ENCODE peak calls at places on chromosome 21, in six cellular contexts. One of them, this sample, is unnamed.
A peak's percentile ranks its signal among the peaks of the same experiment; 100 is the strongest.

GRCh38 chr21:42698730-42699129 is 45.3 kb downstream of the PDE9A start:
- DNase-seq in IMR-90: no peak
- DNase-seq in colonic mucosa: no peak
- DNase-seq in neural progenitor cell: no peak
- DNase-seq in kidney: no peak
- DNase-seq in astrocyte: no peak
- DNase-seq in this sample: no peak

GRCh38 chr21:22351076-22351475 is 1352.9 kb downstream of the NCAM2 start:
- DNase-seq in IMR-90: no peak
- DNase-seq in colonic mucosa: no peak
- DNase-seq in neural progenitor cell: no peak
- DNase-seq in kidney: no peak
- DNase-seq in astrocyte: no peak
- DNase-seq in this sample: no peak

GRCh38 chr21:39390212-39390765 is 41.4 kb upstream of the HMGN1 start:
- DNase-seq in IMR-90: no peak
- DNase-seq in colonic mucosa: no peak
- DNase-seq in neural progenitor cell: no peak
- DNase-seq in kidney: no peak
- DNase-seq in astrocyte: no peak
- DNase-seq in this sample: peak; percentile 81

GRCh38 chr21:28793043-28793442 is 199.6 kb downstream of the LTN1 start:
- DNase-seq in IMR-90: peak; percentile 73
- DNase-seq in colonic mucosa: no peak
- DNase-seq in neural progenitor cell: peak; percentile 21
- DNase-seq in kidney: no peak
- DNase-seq in astrocyte: no peak
- DNase-seq in this sample: no peak

GRCh38 chr21:43882952-43883492 is 18.0 kb downstream of the AGPAT3 start:
- DNase-seq in IMR-90: no peak
- DNase-seq in colonic mucosa: no peak
- DNase-seq in neural progenitor cell: no peak
- DNase-seq in kidney: no peak
- DNase-seq in astrocyte: no peak
- DNase-seq in this sample: no peak

GRCh38 chr21:42395910-42396625 is at the start of gene TMPRSS3:
- DNase-seq in IMR-90: no peak
- DNase-seq in colonic mucosa: no peak
- DNase-seq in neural progenitor cell: no peak
- DNase-seq in kidney: no peak
- DNase-seq in astrocyte: no peak
- DNase-seq in this sample: no peak

GRCh38 chr21:29104239-29104708 is 26.2 kb upstream of the MAP3K7CL start:
- DNase-seq in IMR-90: peak; percentile 30
- DNase-seq in colonic mucosa: no peak
- DNase-seq in neural progenitor cell: peak; percentile 82
- DNase-seq in kidney: no peak
- DNase-seq in astrocyte: peak; percentile 30
- DNase-seq in this sample: no peak

GRCh38 chr21:29423521-29423920 is 124.8 kb downstream of the BACH1 start:
- DNase-seq in IMR-90: no peak
- DNase-seq in colonic mucosa: no peak
- DNase-seq in neural progenitor cell: no peak
- DNase-seq in kidney: no peak
- DNase-seq in astrocyte: no peak
- DNase-seq in this sample: no peak

GRCh38 chr21:15001773-15002647 is 62.8 kb downstream of the NRIP1 start:
- DNase-seq in IMR-90: no peak
- DNase-seq in colonic mucosa: no peak
- DNase-seq in neural progenitor cell: no peak
- DNase-seq in kidney: no peak
- DNase-seq in astrocyte: no peak
- DNase-seq in this sample: no peak

GRCh38 chr21:14070049-14070893 is 140.5 kb downstream of the LIPI start:
- DNase-seq in IMR-90: no peak
- DNase-seq in colonic mucosa: no peak
- DNase-seq in neural progenitor cell: no peak
- DNase-seq in kidney: no peak
- DNase-seq in astrocyte: no peak
- DNase-seq in this sample: peak; percentile 40

GRCh38 chr21:46124083-46124925 is 26.4 kb downstream of the COL6A2 start:
- DNase-seq in IMR-90: no peak
- DNase-seq in colonic mucosa: no peak
- DNase-seq in neural progenitor cell: no peak
- DNase-seq in kidney: peak; percentile 75
- DNase-seq in astrocyte: no peak
- DNase-seq in this sample: peak; percentile 30

GRCh38 chr21:26719750-26720149 is 125.5 kb downstream of the ADAMTS1 start:
- DNase-seq in IMR-90: no peak
- DNase-seq in colonic mucosa: no peak
- DNase-seq in neural progenitor cell: no peak
- DNase-seq in kidney: no peak
- DNase-seq in astrocyte: no peak
- DNase-seq in this sample: no peak

GRCh38 chr21:15190837-15191236 is 126.0 kb upstream of the NRIP1 start:
- DNase-seq in IMR-90: no peak
- DNase-seq in colonic mucosa: no peak
- DNase-seq in neural progenitor cell: no peak
- DNase-seq in kidney: no peak
- DNase-seq in astrocyte: no peak
- DNase-seq in this sample: no peak

GRCh38 chr21:42678118-42678430 is 24.7 kb downstream of the PDE9A start:
- DNase-seq in IMR-90: no peak
- DNase-seq in colonic mucosa: no peak
- DNase-seq in neural progenitor cell: no peak
- DNase-seq in kidney: no peak
- DNase-seq in astrocyte: no peak
- DNase-seq in this sample: no peak

GRCh38 chr21:32096411-32096810 is 182.4 kb downstream of the MIS18A start:
- DNase-seq in IMR-90: no peak
- DNase-seq in colonic mucosa: no peak
- DNase-seq in neural progenitor cell: peak; percentile 62
- DNase-seq in kidney: no peak
- DNase-seq in astrocyte: no peak
- DNase-seq in this sample: peak; percentile 85

GRCh38 chr21:26070121-26070520 is 100.4 kb downstream of the APP start:
- DNase-seq in IMR-90: no peak
- DNase-seq in colonic mucosa: no peak
- DNase-seq in neural progenitor cell: no peak
- DNase-seq in kidney: no peak
- DNase-seq in astrocyte: no peak
- DNase-seq in this sample: no peak

GRCh38 chr21:14690886-14691285 is 144.8 kb upstream of the SAMSN1 start:
- DNase-seq in IMR-90: no peak
- DNase-seq in colonic mucosa: no peak
- DNase-seq in neural progenitor cell: no peak
- DNase-seq in kidney: no peak
- DNase-seq in astrocyte: no peak
- DNase-seq in this sample: no peak

GRCh38 chr21:15522148-15522547 is 207.6 kb upstream of the USP25 start:
- DNase-seq in IMR-90: no peak
- DNase-seq in colonic mucosa: no peak
- DNase-seq in neural progenitor cell: no peak
- DNase-seq in kidney: peak; percentile 58
- DNase-seq in astrocyte: no peak
- DNase-seq in this sample: no peak

GRCh38 chr21:36076878-36077658 is 7.2 kb downstream of the CBR1 start:
- DNase-seq in IMR-90: no peak
- DNase-seq in colonic mucosa: no peak
- DNase-seq in neural progenitor cell: no peak
- DNase-seq in kidney: no peak
- DNase-seq in astrocyte: no peak
- DNase-seq in this sample: no peak

GRCh38 chr21:14358775-14359174 is 24.2 kb downstream of the HSPA13 start:
- DNase-seq in IMR-90: no peak
- DNase-seq in colonic mucosa: no peak
- DNase-seq in neural progenitor cell: no peak
- DNase-seq in kidney: no peak
- DNase-seq in astrocyte: no peak
- DNase-seq in this sample: no peak

GRCh38 chr21:18318156-18318555 is 73.5 kb downstream of the CHODL start:
- DNase-seq in IMR-90: no peak
- DNase-seq in colonic mucosa: no peak
- DNase-seq in neural progenitor cell: no peak
- DNase-seq in kidney: no peak
- DNase-seq in astrocyte: no peak
- DNase-seq in this sample: no peak

GRCh38 chr21:36178349-36178748 is 21.7 kb downstream of the DOP1B start:
- DNase-seq in IMR-90: no peak
- DNase-seq in colonic mucosa: no peak
- DNase-seq in neural progenitor cell: no peak
- DNase-seq in kidney: no peak
- DNase-seq in astrocyte: no peak
- DNase-seq in this sample: no peak

GRCh38 chr21:31151682-31152081 is 113.4 kb upstream of the KRTAP19-8 start:
- DNase-seq in IMR-90: no peak
- DNase-seq in colonic mucosa: no peak
- DNase-seq in neural progenitor cell: no peak
- DNase-seq in kidney: no peak
- DNase-seq in astrocyte: no peak
- DNase-seq in this sample: no peak

GRCh38 chr21:46095814-46096595 is 1.9 kb upstream of the COL6A2 start:
- DNase-seq in IMR-90: no peak
- DNase-seq in colonic mucosa: no peak
- DNase-seq in neural progenitor cell: no peak
- DNase-seq in kidney: no peak
- DNase-seq in astrocyte: no peak
- DNase-seq in this sample: peak; percentile 34

GRCh38 chr21:32226444-32226843 is 52.4 kb downstream of the MIS18A start:
- DNase-seq in IMR-90: no peak
- DNase-seq in colonic mucosa: no peak
- DNase-seq in neural progenitor cell: no peak
- DNase-seq in kidney: no peak
- DNase-seq in astrocyte: no peak
- DNase-seq in this sample: no peak

GRCh38 chr21:30434033-30434631 is 4.1 kb downstream of the KRTAP13-4 start:
- DNase-seq in IMR-90: no peak
- DNase-seq in colonic mucosa: peak; percentile 22
- DNase-seq in neural progenitor cell: peak; percentile 56
- DNase-seq in kidney: no peak
- DNase-seq in astrocyte: no peak
- DNase-seq in this sample: peak; percentile 88

GRCh38 chr21:26846036-26846931 is 1.1 kb upstream of the ADAMTS1 start:
- DNase-seq in IMR-90: peak; percentile 82
- DNase-seq in colonic mucosa: peak; percentile 66
- DNase-seq in neural progenitor cell: peak; percentile 79
- DNase-seq in kidney: peak; percentile 98
- DNase-seq in astrocyte: peak; percentile 47
- DNase-seq in this sample: peak; percentile 90

GRCh38 chr21:33663241-33663640 is 20.9 kb downstream of the ITSN1 start:
- DNase-seq in IMR-90: no peak
- DNase-seq in colonic mucosa: no peak
- DNase-seq in neural progenitor cell: no peak
- DNase-seq in kidney: no peak
- DNase-seq in astrocyte: no peak
- DNase-seq in this sample: no peak
- H3K9ac ChIP-seq in IMR-90: no peak overlapping the region
- H3K9ac ChIP-seq in colonic mucosa: no peak overlapping the region
- H3K9ac ChIP-seq in neural progenitor cell: no peak overlapping the region
- H3K9ac ChIP-seq in kidney: no peak overlapping the region
- H3K9ac ChIP-seq in astrocyte: no peak overlapping the region
- H3K9ac ChIP-seq in this sample: no peak overlapping the region

DNA sequence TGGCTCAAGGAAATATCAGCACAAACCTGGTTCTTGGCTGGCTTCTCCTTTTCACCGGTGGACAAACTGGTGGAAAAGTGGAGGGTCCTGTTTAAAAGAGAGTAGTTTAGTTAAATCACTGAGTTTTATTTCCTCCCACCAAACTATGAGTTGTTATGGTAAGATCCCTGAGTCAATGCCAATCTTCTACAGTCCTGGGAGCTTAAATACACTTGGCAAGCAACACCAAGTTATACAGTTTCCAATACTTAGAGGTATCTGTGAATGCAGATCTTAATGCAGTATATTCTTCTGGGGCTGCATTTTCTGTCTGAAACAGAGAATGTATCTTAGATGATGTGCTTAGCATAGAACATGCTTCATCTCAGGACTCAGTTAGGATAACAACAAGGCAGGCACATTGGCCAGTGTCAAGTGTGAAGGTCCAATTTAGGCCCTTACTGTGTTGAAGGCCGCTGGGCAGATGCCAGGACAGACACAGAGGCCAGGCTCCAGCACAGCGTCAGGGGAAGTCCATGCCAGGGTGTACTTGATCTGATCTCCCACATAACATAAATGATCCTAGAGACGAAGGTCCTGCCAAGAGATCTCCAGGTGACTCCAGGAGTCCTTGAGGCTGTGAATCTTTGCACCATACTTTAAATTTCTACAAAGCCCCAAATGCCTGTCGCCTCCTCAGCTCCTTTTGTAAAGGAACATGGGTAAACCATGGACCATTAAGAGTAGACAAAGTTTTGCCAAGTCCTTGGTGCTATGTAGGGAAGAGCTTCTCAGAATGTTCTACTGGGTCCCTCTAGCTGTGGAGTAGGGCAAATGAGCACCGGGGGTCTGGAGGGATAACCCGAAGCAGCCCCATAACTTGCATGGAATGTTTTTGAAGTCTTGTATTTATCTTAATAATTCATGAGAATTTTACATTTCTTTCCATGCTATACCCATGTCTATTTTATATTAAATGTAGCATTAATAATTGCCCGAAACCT is 76.8 kb downstream of the KCNJ15 start:
- DNase-seq in IMR-90: no peak
- DNase-seq in colonic mucosa: no peak
- DNase-seq in neural progenitor cell: no peak
- DNase-seq in kidney: no peak
- DNase-seq in astrocyte: no peak
- DNase-seq in this sample: peak; percentile 57
- TF ChIP-seq CTCF in IMR-90: peak; percentile 42
- TF ChIP-seq CTCF in colonic mucosa: no peak
- TF ChIP-seq CTCF in neural progenitor cell: peak; percentile 20
- TF ChIP-seq CTCF in kidney: peak; percentile 11
- TF ChIP-seq CTCF in astrocyte: peak; percentile 7
- TF ChIP-seq CTCF in this sample: peak; percentile 77

GRCh38 chr21:34797202-34797527 is 128.4 kb downstream of the CLIC6 start:
- DNase-seq in IMR-90: no peak
- DNase-seq in colonic mucosa: no peak
- DNase-seq in neural progenitor cell: no peak
- DNase-seq in kidney: no peak
- DNase-seq in astrocyte: no peak
- DNase-seq in this sample: no peak
- H3K36me3 ChIP-seq in IMR-90: peaks cover 48% of the 10 kb centered on the region
- H3K36me3 ChIP-seq in colonic mucosa: no peaks in the 10 kb centered on the region
- H3K36me3 ChIP-seq in neural progenitor cell: no peaks in the 10 kb centered on the region
- H3K36me3 ChIP-seq in kidney: no peaks in the 10 kb centered on the region
- H3K36me3 ChIP-seq in astrocyte: peaks cover 64% of the 10 kb centered on the region
- H3K36me3 ChIP-seq in this sample: no peaks in the 10 kb centered on the region

DNA sequence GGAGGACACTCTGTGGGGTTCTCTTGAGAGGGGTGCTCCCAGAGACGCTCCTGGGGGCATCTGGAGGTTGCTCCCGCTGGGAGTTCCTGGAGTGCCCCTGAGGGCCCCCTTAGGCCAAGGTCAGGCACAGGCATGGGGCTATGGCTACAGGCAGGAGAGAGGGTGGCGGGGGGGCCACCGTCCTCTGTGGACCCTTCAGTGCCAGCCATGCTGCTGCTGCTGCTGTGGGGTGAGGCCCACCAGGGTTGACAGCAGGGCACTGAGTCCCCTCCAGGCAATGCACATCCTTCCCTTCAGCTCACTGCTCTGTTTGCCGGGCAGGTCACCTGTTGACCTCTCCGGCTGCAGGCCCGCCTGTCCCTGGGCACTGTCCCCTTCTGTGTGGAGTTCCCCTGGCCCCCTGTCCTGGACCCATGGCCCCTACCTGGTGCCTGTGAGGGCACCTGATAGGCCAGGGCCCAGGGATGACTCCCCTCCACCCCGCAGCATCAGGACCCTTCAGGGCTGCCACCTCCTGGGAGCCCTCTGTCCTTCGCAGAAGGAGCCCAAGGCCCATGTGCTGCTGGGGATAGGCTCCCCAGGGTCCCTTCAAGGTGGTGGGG is 34.2 kb upstream of the ADARB1 start:
- DNase-seq in IMR-90: no peak
- DNase-seq in colonic mucosa: no peak
- DNase-seq in neural progenitor cell: no peak
- DNase-seq in kidney: no peak
- DNase-seq in astrocyte: no peak
- DNase-seq in this sample: no peak
- H3K9ac ChIP-seq in IMR-90: peak overlapping the region; percentile 66
- H3K9ac ChIP-seq in colonic mucosa: no peak overlapping the region
- H3K9ac ChIP-seq in neural progenitor cell: no peak overlapping the region
- H3K9ac ChIP-seq in kidney: no peak overlapping the region
- H3K9ac ChIP-seq in astrocyte: no peak overlapping the region
- H3K9ac ChIP-seq in this sample: no peak overlapping the region

This sample was measured in endodermal cell.